ENCODE peak calls at places on chromosome 16, in seven cellular contexts. C, M, D, O, B, X and W are unnamed samples.

GRCh38 chr16:12685806-12686205 is 117.9 kb downstream of the CPPED1 start:
- DNase-seq in X (peak), C (no peak), O (no peak), D (no peak), B (no peak), M (no peak), W (no peak)

GRCh38 chr16:20866161-20866772 is 33.9 kb downstream of the DCUN1D3 start:
- DNase-seq in B (no peak), X (peak), C (peak), D (no peak), M (peak), O (peak), W (peak)

GRCh38 chr16:49463529-49463928 is 89.9 kb downstream of the C16orf78 start:
- DNase-seq in C (peak), M (no peak), D (peak), B (no peak), X (no peak), O (no peak), W (no peak)

GRCh38 chr16:74275031-74275636 is 21.5 kb upstream of the PSMD7 start:
- DNase-seq in C (no peak), M (no peak), D (no peak), X (peak), O (no peak), B (no peak), W (peak)

GRCh38 chr16:52690468-52690867 is 143.5 kb upstream of the TOX3 start:
- DNase-seq in X (no peak), C (no peak), O (no peak), D (no peak), B (no peak), M (no peak), W (no peak)

GRCh38 chr16:17377360-17378324 is 93.1 kb downstream of the XYLT1 start:
- DNase-seq in O (peak), M (no peak), D (no peak), X (peak), C (no peak), B (no peak), W (no peak)

GRCh38 chr16:22887445-22887844 is 73.5 kb downstream of the HS3ST2 start:
- DNase-seq in X (no peak), B (no peak), M (no peak), O (no peak), D (no peak), C (no peak), W (no peak)

GRCh38 chr16:27113341-27113841 is 46.7 kb downstream of the C16orf82 start:
- DNase-seq in B (no peak), M (no peak), D (no peak), X (no peak), C (no peak), O (no peak), W (no peak)

GRCh38 chr16:82016268-82016667 is 5.0 kb upstream of the SDR42E1 start:
- DNase-seq in C (no peak), X (peak), O (no peak), M (no peak), D (no peak), B (no peak), W (peak)

GRCh38 chr16:85948870-85949269 is 49.9 kb downstream of the IRF8 start:
- DNase-seq in O (no peak), M (no peak), C (no peak), B (no peak), X (no peak), D (no peak), W (no peak)

GRCh38 chr16:3443108-3444031 is at the start of the genes NAA60 and ZNF597:
- DNase-seq in O (peak), B (peak), X (peak), D (peak), C (peak), M (peak), W (peak)

GRCh38 chr16:76579277-76579676 is 302.1 kb downstream of the CNTNAP4 start:
- DNase-seq in X (no peak), D (no peak), M (no peak), O (no peak), B (no peak), C (no peak), W (no peak)

GRCh38 chr16:1026057-1026783 is 44.6 kb downstream of the SOX8 start:
- DNase-seq in D (no peak), O (no peak), C (no peak), X (no peak), B (no peak), M (no peak), W (no peak)

GRCh38 chr16:80105160-80105559 is 435.6 kb upstream of the DYNLRB2 start:
- DNase-seq in B (no peak), D (no peak), O (no peak), M (no peak), C (no peak), X (peak), W (no peak)

GRCh38 chr16:84357191-84357651 is 11.1 kb upstream of the ATP2C2 start:
- DNase-seq in M (no peak), O (no peak), D (no peak), X (peak), C (no peak), B (no peak), W (peak)

GRCh38 chr16:85269165-85269564 is 156.9 kb upstream of the CIBAR2 start:
- DNase-seq in O (no peak), B (no peak), M (no peak), C (no peak), X (no peak), D (no peak), W (no peak)

GRCh38 chr16:88316151-88316550 is 66.6 kb upstream of the ZNF469 start:
- DNase-seq in C (no peak), M (no peak), O (no peak), X (no peak), D (no peak), B (no peak), W (no peak)

GRCh38 chr16:71894229-71894920 is 956 bp upstream of the IST1 start:
- DNase-seq in X (peak), B (peak), O (peak), C (peak), D (peak), M (peak), W (peak)

GRCh38 chr16:81597079-81597658 is 152.6 kb downstream of the CMIP start:
- DNase-seq in C (no peak), B (no peak), D (no peak), M (no peak), X (no peak), O (no peak), W (no peak)

GRCh38 chr16:85005278-85006069 is 5.9 kb downstream of the ZDHHC7 start:
- DNase-seq in X (peak), B (no peak), M (no peak), D (no peak), C (no peak), O (no peak), W (peak)

GRCh38 chr16:88593064-88593463 is 22.9 kb downstream of the ZC3H18 start:
- DNase-seq in O (no peak), X (no peak), C (no peak), D (no peak), B (no peak), M (no peak), W (no peak)

GRCh38 chr16:77043076-77043475 is 147.9 kb upstream of the MON1B start:
- DNase-seq in B (no peak), O (no peak), D (no peak), X (no peak), M (no peak), C (no peak), W (no peak)

GRCh38 chr16:15575293-15576049 is 67.5 kb downstream of the MARF1 start:
- DNase-seq in O (no peak), M (no peak), C (no peak), X (no peak), D (no peak), B (no peak), W (no peak)

GRCh38 chr16:16032271-16032979 is 83.0 kb downstream of the ABCC1 start:
- DNase-seq in M (no peak), C (no peak), X (peak), B (no peak), O (no peak), D (no peak), W (peak)

GRCh38 chr16:85715169-85716015 is 26.6 kb upstream of the GINS2 start:
- DNase-seq in X (no peak), O (no peak), C (peak), B (peak), D (no peak), M (peak), W (peak)

GRCh38 chr16:30785126-30786106 is 1.6 kb downstream of the ZNF629 start:
- DNase-seq in X (no peak), O (peak), C (no peak), M (no peak), D (no peak), B (no peak), W (no peak)

GRCh38 chr16:49443576-49443975 is 70.0 kb downstream of the C16orf78 start:
- DNase-seq in O (no peak), X (no peak), M (no peak), B (no peak), C (no peak), D (no peak), W (no peak)

GRCh38 chr16:13697013-13697412 is 222.9 kb upstream of the ERCC4 start:
- DNase-seq in C (no peak), B (no peak), O (no peak), M (no peak), X (no peak), D (no peak), W (no peak)